ENCODE peak calls at places on chromosomes 2 and 18, in four cellular contexts. One of them, this sample, is unnamed.

GRCh38 chr2:60552851-60553495 is 481 bp downstream of the BCL11A start:
- DNase-seq in IMR-90: no peak
- DNase-seq in RWPE1: no peak
- DNase-seq in colonic mucosa: no peak
- DNase-seq in this sample: no peak

GRCh38 chr2:126244937-126245336 is 411.0 kb upstream of the GYPC start:
- DNase-seq in IMR-90: no peak
- DNase-seq in RWPE1: no peak
- DNase-seq in colonic mucosa: peak; percentile 40
- DNase-seq in this sample: no peak

GRCh38 chr2:28377201-28377816 is 15.3 kb upstream of the FOSL2 start:
- DNase-seq in colonic mucosa: peak; percentile 90
- DNase-seq in IMR-90: no peak
- DNase-seq in RWPE1: peak; percentile 48
- DNase-seq in this sample: peak; percentile 58

GRCh38 chr2:203191958-203192357 is 46.9 kb upstream of the CYP20A1 start:
- DNase-seq in colonic mucosa: no peak
- DNase-seq in IMR-90: no peak
- DNase-seq in RWPE1: no peak
- DNase-seq in this sample: no peak

GRCh38 chr18:23247896-23248295 is 112.6 kb downstream of the CABLES1 start:
- DNase-seq in RWPE1: no peak
- DNase-seq in colonic mucosa: no peak
- DNase-seq in IMR-90: no peak
- DNase-seq in this sample: no peak

GRCh38 chr2:230714122-230714453 is 1.4 kb downstream of the CAB39 start:
- DNase-seq in RWPE1: peak; percentile 77
- DNase-seq in IMR-90: peak; percentile 84
- DNase-seq in colonic mucosa: peak; percentile 36
- DNase-seq in this sample: no peak

GRCh38 chr2:100274076-100274475 is 48.2 kb downstream of the LONRF2 start:
- DNase-seq in RWPE1: no peak
- DNase-seq in colonic mucosa: no peak
- DNase-seq in IMR-90: no peak
- DNase-seq in this sample: no peak

GRCh38 chr18:77119851-77120491 is 12.6 kb downstream of the MBP start:
- DNase-seq in colonic mucosa: peak; percentile 16
- DNase-seq in IMR-90: no peak
- DNase-seq in RWPE1: no peak
- DNase-seq in this sample: no peak

GRCh38 chr2:196482119-196483065 is 157.1 kb upstream of the CCDC150 start:
- DNase-seq in IMR-90: peak; percentile 55
- DNase-seq in RWPE1: peak; percentile 6
- DNase-seq in colonic mucosa: no peak
- DNase-seq in this sample: no peak

GRCh38 chr2:69387770-69388481 is 899 bp upstream of the GFPT1 start:
- DNase-seq in colonic mucosa: no peak
- DNase-seq in RWPE1: no peak
- DNase-seq in IMR-90: no peak
- DNase-seq in this sample: no peak

GRCh38 chr2:215612770-215613169 is 176.9 kb upstream of the FN1 start:
- DNase-seq in IMR-90: peak; percentile 91
- DNase-seq in RWPE1: no peak
- DNase-seq in colonic mucosa: no peak
- DNase-seq in this sample: no peak

GRCh38 chr2:236714061-236714460 is 144.4 kb downstream of the ACKR3 start:
- DNase-seq in colonic mucosa: no peak
- DNase-seq in RWPE1: no peak
- DNase-seq in IMR-90: no peak
- DNase-seq in this sample: no peak

GRCh38 chr2:163613155-163613554 is 122.7 kb downstream of the FIGN start:
- DNase-seq in colonic mucosa: no peak
- DNase-seq in RWPE1: no peak
- DNase-seq in IMR-90: no peak
- DNase-seq in this sample: no peak

GRCh38 chr2:215528555-215528954 is 92.7 kb upstream of the FN1 start:
- DNase-seq in IMR-90: peak; percentile 99
- DNase-seq in colonic mucosa: no peak
- DNase-seq in RWPE1: peak; percentile 81
- DNase-seq in this sample: no peak

GRCh38 chr2:232633413-232634318 is at the start of gene EFHD1:
- DNase-seq in RWPE1: peak; percentile 35
- DNase-seq in colonic mucosa: peak; percentile 77
- DNase-seq in IMR-90: peak; percentile 34
- DNase-seq in this sample: peak; percentile 75

GRCh38 chr18:79841936-79842335 is 44.2 kb downstream of the KCNG2 start:
- DNase-seq in RWPE1: no peak
- DNase-seq in colonic mucosa: no peak
- DNase-seq in IMR-90: no peak
- DNase-seq in this sample: no peak

GRCh38 chr2:162327134-162327769 is 8.8 kb upstream of the IFIH1 start:
- DNase-seq in colonic mucosa: no peak
- DNase-seq in RWPE1: no peak
- DNase-seq in IMR-90: no peak
- DNase-seq in this sample: no peak

GRCh38 chr2:72143441-72144356 is 4.0 kb downstream of the CYP26B1 start:
- DNase-seq in RWPE1: no peak
- DNase-seq in colonic mucosa: no peak
- DNase-seq in IMR-90: no peak
- DNase-seq in this sample: peak; percentile 3

GRCh38 chr2:126288362-126288761 is 367.6 kb upstream of the GYPC start:
- DNase-seq in RWPE1: no peak
- DNase-seq in colonic mucosa: no peak
- DNase-seq in IMR-90: no peak
- DNase-seq in this sample: no peak

GRCh38 chr2:59339121-59339836 is 1098.2 kb upstream of the FANCL start:
- DNase-seq in colonic mucosa: no peak
- DNase-seq in RWPE1: no peak
- DNase-seq in IMR-90: no peak
- DNase-seq in this sample: no peak

GRCh38 chr2:239809391-239809790 is 215.8 kb downstream of the NDUFA10 start:
- DNase-seq in RWPE1: no peak
- DNase-seq in IMR-90: no peak
- DNase-seq in colonic mucosa: no peak
- DNase-seq in this sample: no peak

GRCh38 chr2:240637116-240637900 is 12.0 kb downstream of the GPR35 start:
- DNase-seq in RWPE1: no peak
- DNase-seq in colonic mucosa: no peak
- DNase-seq in IMR-90: no peak
- DNase-seq in this sample: no peak

GRCh38 chr18:55354795-55355194 is 233.2 kb downstream of the TCF4 start:
- DNase-seq in colonic mucosa: no peak
- DNase-seq in IMR-90: peak; percentile 66
- DNase-seq in RWPE1: no peak
- DNase-seq in this sample: no peak

GRCh38 chr2:66813976-66814375 is 379.1 kb downstream of the MEIS1 start:
- DNase-seq in colonic mucosa: no peak
- DNase-seq in IMR-90: peak; percentile 64
- DNase-seq in RWPE1: no peak
- DNase-seq in this sample: no peak

GRCh38 chr2:213152065-213152794 is 818 bp upstream of the IKZF2 start:
- DNase-seq in colonic mucosa: peak; percentile 61
- DNase-seq in RWPE1: peak; percentile 58
- DNase-seq in IMR-90: peak; percentile 77
- DNase-seq in this sample: peak; percentile 65

GRCh38 chr2:147808520-147808919 is 36.3 kb upstream of the ACVR2A start:
- DNase-seq in colonic mucosa: no peak
- DNase-seq in RWPE1: no peak
- DNase-seq in IMR-90: no peak
- DNase-seq in this sample: no peak

GRCh38 chr2:229519655-229520054 is 194.7 kb downstream of the DNER start:
- DNase-seq in colonic mucosa: no peak
- DNase-seq in RWPE1: no peak
- DNase-seq in IMR-90: no peak
- DNase-seq in this sample: no peak

GRCh38 chr2:120262761-120263428 is 10.2 kb downstream of the RALB start:
- DNase-seq in IMR-90: peak; percentile 63
- DNase-seq in RWPE1: peak; percentile 64
- DNase-seq in colonic mucosa: no peak
- DNase-seq in this sample: no peak

GRCh38 chr2:241882090-241882625 is 12.6 kb downstream of the RTP5 start:
- DNase-seq in RWPE1: no peak
- DNase-seq in colonic mucosa: peak; percentile 72
- DNase-seq in IMR-90: no peak
- DNase-seq in this sample: peak; percentile 69

GRCh38 chr18:62389761-62390481 is 64.8 kb downstream of the TNFRSF11A start:
- DNase-seq in RWPE1: no peak
- DNase-seq in IMR-90: no peak
- DNase-seq in colonic mucosa: no peak
- DNase-seq in this sample: no peak
- H3K27ac ChIP-seq in RWPE1: no peak overlapping the region
- H3K27ac ChIP-seq in IMR-90: no peak overlapping the region
- H3K27ac ChIP-seq in colonic mucosa: no peak overlapping the region
- H3K27ac ChIP-seq in this sample: no peak overlapping the region

GRCh38 chr2:98436734-98437133 is 7.9 kb upstream of the INPP4A start:
- DNase-seq in RWPE1: no peak
- DNase-seq in IMR-90: no peak
- DNase-seq in colonic mucosa: no peak
- DNase-seq in this sample: no peak

GRCh38 chr2:98434492-98434891 is 10.2 kb upstream of the INPP4A start:
- DNase-seq in IMR-90: no peak
- DNase-seq in colonic mucosa: no peak
- DNase-seq in RWPE1: no peak
- DNase-seq in this sample: no peak

GRCh38 chr2:98432145-98432544 is 12.5 kb upstream of the INPP4A start:
- DNase-seq in colonic mucosa: no peak
- DNase-seq in RWPE1: no peak
- DNase-seq in IMR-90: no peak
- DNase-seq in this sample: no peak

GRCh38 chr2:98438190-98439133 is 6.2 kb upstream of the INPP4A start:
- DNase-seq in IMR-90: no peak
- DNase-seq in RWPE1: no peak
- DNase-seq in colonic mucosa: no peak
- DNase-seq in this sample: no peak

DNA sequence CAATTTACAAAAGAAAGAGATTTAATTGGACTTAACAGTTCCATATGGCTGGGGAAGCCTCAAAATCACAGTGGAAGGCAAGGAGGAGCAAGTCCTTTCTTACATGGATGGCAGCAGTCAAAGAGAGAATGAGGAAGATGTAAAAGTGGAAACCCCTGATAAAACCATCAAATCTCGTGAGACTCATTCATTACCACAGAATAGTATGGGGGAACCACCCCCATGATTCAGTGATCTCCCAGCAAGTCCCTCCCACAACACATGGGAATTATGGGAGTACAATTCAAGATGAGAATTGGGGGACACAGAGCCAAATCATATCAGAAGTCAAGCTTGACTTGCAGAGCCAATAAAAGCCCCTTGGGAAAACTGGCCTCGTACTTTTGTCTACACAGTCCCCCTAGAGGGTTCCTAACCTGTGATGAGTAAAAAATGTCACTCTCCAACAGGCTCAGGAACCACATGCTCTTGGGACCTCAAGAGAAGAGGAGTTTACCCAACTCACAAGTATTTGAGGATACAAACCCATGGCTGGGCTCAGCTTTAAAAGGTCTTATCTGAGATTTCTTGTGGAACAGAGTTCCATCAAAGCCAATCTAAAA is 11.2 kb upstream of the INPP4A start:
- DNase-seq in IMR-90: no peak
- DNase-seq in RWPE1: no peak
- DNase-seq in colonic mucosa: no peak
- DNase-seq in this sample: no peak
- H3K27ac ChIP-seq in IMR-90: no peak overlapping the region
- H3K27ac ChIP-seq in RWPE1: no peak overlapping the region
- H3K27ac ChIP-seq in colonic mucosa: no peak overlapping the region
- H3K27ac ChIP-seq in this sample: no peak overlapping the region

GRCh38 chr2:200694071-200694470 is 108.3 kb downstream of the AOX1 start:
- DNase-seq in IMR-90: peak; percentile 17
- DNase-seq in colonic mucosa: no peak
- DNase-seq in RWPE1: no peak
- DNase-seq in this sample: no peak

GRCh38 chr2:200689115-200689514 is 103.3 kb downstream of the AOX1 start:
- DNase-seq in IMR-90: no peak
- DNase-seq in colonic mucosa: no peak
- DNase-seq in RWPE1: no peak
- DNase-seq in this sample: no peak

GRCh38 chr2:200687938-200688920 is 102.4 kb downstream of the AOX1 start:
- DNase-seq in colonic mucosa: no peak
- DNase-seq in IMR-90: no peak
- DNase-seq in RWPE1: no peak
- DNase-seq in this sample: no peak
- H3K27ac ChIP-seq in colonic mucosa: no peak overlapping the region
- H3K27ac ChIP-seq in IMR-90: no peak overlapping the region
- H3K27ac ChIP-seq in RWPE1: no peak overlapping the region
- H3K27ac ChIP-seq in this sample: no peak overlapping the region

GRCh38 chr2:198928026-198928425 is 529.7 kb downstream of the SATB2 start:
- DNase-seq in IMR-90: no peak
- DNase-seq in RWPE1: no peak
- DNase-seq in colonic mucosa: no peak
- DNase-seq in this sample: no peak
- H3K27ac ChIP-seq in IMR-90: no peak overlapping the region
- H3K27ac ChIP-seq in RWPE1: no peak overlapping the region
- H3K27ac ChIP-seq in colonic mucosa: no peak overlapping the region
- H3K27ac ChIP-seq in this sample: no peak overlapping the region

GRCh38 chr2:227539465-227539956 is 59.2 kb upstream of the SCYGR2 start:
- DNase-seq in IMR-90: no peak
- DNase-seq in colonic mucosa: no peak
- DNase-seq in RWPE1: no peak
- DNase-seq in this sample: no peak
- H3K27ac ChIP-seq in IMR-90: no peak overlapping the region
- H3K27ac ChIP-seq in colonic mucosa: no peak overlapping the region
- H3K27ac ChIP-seq in RWPE1: no peak overlapping the region
- H3K27ac ChIP-seq in this sample: no peak overlapping the region

DNA sequence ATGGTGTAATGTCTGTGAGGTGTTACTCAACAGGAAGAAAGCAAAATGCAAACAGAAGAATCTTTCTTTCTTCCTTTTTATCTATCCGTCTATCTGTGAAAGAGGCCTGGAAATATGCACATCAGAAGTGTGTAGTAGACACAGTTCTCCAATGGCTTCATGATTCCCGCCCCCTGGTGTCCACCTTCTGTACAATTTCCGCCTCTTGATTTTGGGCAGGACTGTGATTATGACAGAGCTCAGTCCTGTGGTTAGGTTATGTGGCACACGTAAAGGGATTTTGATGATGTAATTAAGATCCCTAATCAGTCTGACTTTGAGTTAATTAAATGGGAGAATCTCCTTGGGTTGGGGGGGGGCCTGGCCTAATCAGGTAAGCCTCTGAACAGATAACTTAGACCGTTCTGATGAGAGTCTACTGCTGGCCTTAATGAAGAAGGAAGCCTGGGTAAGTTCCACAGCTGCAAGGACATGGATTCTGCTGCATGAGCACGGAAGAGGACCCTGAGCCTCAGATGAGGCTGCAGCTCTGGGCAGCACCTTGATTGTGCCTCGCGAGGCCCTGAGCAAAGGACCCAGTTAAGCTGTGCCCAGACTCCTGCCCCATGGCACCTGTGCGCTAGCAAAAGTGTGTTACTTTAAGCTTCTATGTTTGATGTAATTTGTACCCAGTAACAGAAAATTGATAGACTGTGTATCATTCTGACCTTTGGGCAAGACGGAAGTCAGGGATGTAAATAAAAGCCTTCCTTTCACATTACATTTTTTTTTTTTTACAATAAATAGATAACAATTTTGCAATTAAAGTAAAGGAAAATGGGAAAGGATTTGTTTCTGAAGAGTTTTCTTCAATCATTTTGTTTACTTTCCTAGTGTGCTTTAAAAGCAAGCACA is 11.3 kb upstream of the KCNF1 start:
- DNase-seq in IMR-90: peak; percentile 10
- DNase-seq in RWPE1: no peak
- DNase-seq in colonic mucosa: peak; percentile 69
- DNase-seq in this sample: no peak
- H3K27ac ChIP-seq in IMR-90: no peak overlapping the region
- H3K27ac ChIP-seq in RWPE1: no peak overlapping the region
- H3K27ac ChIP-seq in colonic mucosa: peak overlapping the region; percentile 71
- H3K27ac ChIP-seq in this sample: no peak overlapping the region